ENCODE peak calls at places on chromosomes 6 and 20, in eight cellular contexts. I is lower lobe of right lung; A is HT-29; E is stimulated activated CD4-positive, alpha-beta T cell treated with anti-CD3 and anti-CD28 coated beads, Interleukin-1b, Interleukin-23, amount 100 ng/mL, for 1 hour; T is immature natural killer cell; G is Right ventricle myocardium superior; P is BJ; W is T1000. Q is an unnamed sample.

GRCh38 chr6:143037470-143037869 is 23.2 kb upstream of the AIG1 start:
- DNase-seq in T (no peak), E (no peak), I (no peak), P (no peak), W (no peak), G (no peak), A (no peak), Q (no peak)

GRCh38 chr6:11044712-11045167 is 635 bp upstream of the ELOVL2 start:
- DNase-seq in W (no peak), I (no peak), G (no peak), E (no peak), P (no peak), A (no peak), T (no peak), Q (no peak)

GRCh38 chr6:105649192-105649591 is 246.3 kb upstream of the PREP start:
- DNase-seq in A (no peak), G (no peak), P (no peak), T (no peak), W (no peak), I (no peak), E (no peak), Q (no peak)

GRCh38 chr20:44218441-44218840 is 7.9 kb upstream of the OSER1 start:
- DNase-seq in G (no peak), P (no peak), A (no peak), E (no peak), I (no peak), W (no peak), T (no peak), Q (no peak)

GRCh38 chr20:49579195-49579594 is 11.3 kb upstream of the PTGIS start:
- DNase-seq in A (no peak), W (no peak), T (no peak), I (no peak), P (no peak), G (no peak), E (no peak), Q (no peak)

GRCh38 chr20:8722277-8722928 is 346.5 kb upstream of the PLCB4 start:
- DNase-seq in W (peak; percentile 35), E (no peak), T (peak; percentile 41), P (no peak), G (no peak), I (no peak), A (peak; percentile 82), Q (peak; percentile 68)

GRCh38 chr6:82298012-82298411 is 50.5 kb upstream of the IBTK start:
- DNase-seq in W (peak; percentile 50), A (peak; percentile 51), T (no peak), P (no peak), E (no peak), G (no peak), I (no peak), Q (no peak)

GRCh38 chr20:47950103-47950502 is 164.8 kb upstream of the SULF2 start:
- DNase-seq in P (no peak), W (no peak), T (no peak), I (no peak), A (peak; percentile 86), E (no peak), G (no peak), Q (no peak)

GRCh38 chr6:95203153-95203754 is 374.1 kb upstream of the MANEA start:
- DNase-seq in G (no peak), I (no peak), P (no peak), T (no peak), W (peak; percentile 1), E (no peak), A (peak; percentile 66), Q (peak; percentile 33)

GRCh38 chr6:28585335-28585734 is 59.7 kb downstream of the GPX5 start:
- DNase-seq in E (no peak), W (no peak), A (no peak), G (no peak), P (no peak), I (no peak), T (no peak), Q (no peak)

GRCh38 chr6:108565091-108565766 is 4.5 kb downstream of the FOXO3 start:
- DNase-seq in P (no peak), G (no peak), A (no peak), I (no peak), W (no peak), T (peak; percentile 22), E (no peak), Q (no peak)

GRCh38 chr20:53876956-53877355 is 193.4 kb downstream of the BCAS1 start:
- DNase-seq in I (no peak), P (no peak), A (no peak), T (no peak), W (no peak), E (no peak), G (no peak), Q (no peak)

GRCh38 chr20:25496968-25497401 is 88.3 kb downstream of the NINL start:
- DNase-seq in P (no peak), G (no peak), T (no peak), E (no peak), W (peak; percentile 73), I (no peak), A (peak; percentile 28), Q (no peak)

GRCh38 chr20:53157443-53158408 is 185.6 kb downstream of the TSHZ2 start:
- DNase-seq in G (peak; percentile 46), W (no peak), P (no peak), T (peak; percentile 3), I (peak; percentile 54), A (peak; percentile 90), E (no peak), Q (peak; percentile 5)

GRCh38 chr6:124670801-124671200 is 291.4 kb upstream of the RNF217 start:
- DNase-seq in T (no peak), E (no peak), A (no peak), I (no peak), G (no peak), P (no peak), W (no peak), Q (no peak)

GRCh38 chr20:57483287-57484050 is 41.5 kb downstream of the CTCFL start:
- DNase-seq in P (no peak), E (no peak), G (no peak), A (no peak), I (no peak), T (peak; percentile 42), W (no peak), Q (no peak)

GRCh38 chr6:41974281-41974825 is 32.7 kb upstream of the CCND3 start:
- DNase-seq in I (no peak), E (no peak), A (no peak), P (no peak), W (no peak), T (no peak), G (no peak), Q (no peak)

GRCh38 chr6:170150590-170150945 is 140.3 kb downstream of the DLL1 start:
- DNase-seq in G (no peak), P (no peak), W (no peak), A (peak; percentile 24), I (no peak), T (no peak), E (no peak), Q (no peak)

GRCh38 chr6:151804585-151805285 is 2.7 kb upstream of the ESR1 start:
- DNase-seq in A (no peak), G (no peak), E (no peak), T (no peak), I (no peak), W (no peak), P (no peak), Q (no peak)

GRCh38 chr20:2385496-2385895 is 4.8 kb downstream of the TGM6 start:
- DNase-seq in A (no peak), W (no peak), P (no peak), G (no peak), E (no peak), T (no peak), I (no peak), Q (no peak)

GRCh38 chr6:23505021-23505420 is 621.0 kb upstream of the NRSN1 start:
- DNase-seq in I (no peak), A (no peak), G (no peak), P (no peak), E (no peak), W (no peak), T (no peak), Q (no peak)

GRCh38 chr20:1334761-1335160 is 5.8 kb upstream of the SDCBP2 start:
- DNase-seq in A (peak; percentile 36), P (no peak), W (no peak), I (no peak), E (no peak), T (no peak), G (no peak), Q (no peak)

GRCh38 chr6:145502417-145502816 is 232.9 kb downstream of the EPM2A start:
- DNase-seq in T (no peak), E (no peak), A (peak; percentile 23), G (no peak), W (no peak), P (no peak), I (no peak), Q (no peak)

GRCh38 chr6:20404641-20405032 is 3.0 kb downstream of the E2F3 start:
- DNase-seq in E (peak; percentile 36), A (peak; percentile 67), W (peak; percentile 28), P (no peak), I (no peak), G (no peak), T (peak; percentile 53), Q (peak; percentile 86)

GRCh38 chr20:52242237-52243230 is 51.0 kb upstream of the ZFP64 start:
- DNase-seq in W (no peak), I (no peak), G (no peak), P (no peak), E (no peak), A (peak; percentile 49), T (no peak), Q (no peak)

GRCh38 chr20:24730750-24731149 is 218.3 kb upstream of the CST7 start:
- DNase-seq in G (no peak), A (no peak), E (no peak), W (no peak), T (no peak), P (no peak), I (no peak), Q (no peak)

GRCh38 chr6:137264308-137265075 is 45.3 kb upstream of the IFNGR1 start:
- DNase-seq in E (no peak), I (no peak), G (peak; percentile 55), W (no peak), T (no peak), P (peak; percentile 26), A (no peak), Q (no peak)

GRCh38 chr6:56852611-56853010 is 102.3 kb upstream of the BEND6 start:
- DNase-seq in E (no peak), I (no peak), W (no peak), G (no peak), A (no peak), P (no peak), T (no peak), Q (no peak)

GRCh38 chr6:128323011-128323410 is 197.4 kb downstream of the PTPRK start:
- DNase-seq in P (no peak), I (no peak), G (no peak), W (no peak), A (no peak), E (no peak), T (no peak), Q (no peak)

GRCh38 chr6:97726378-97726777 is 443.4 kb upstream of the MMS22L start:
- DNase-seq in E (no peak), W (no peak), I (no peak), T (no peak), G (no peak), A (peak; percentile 4), P (no peak), Q (no peak)

GRCh38 chr6:113719545-113719944 is 137.6 kb upstream of the MARCKS start:
- DNase-seq in T (no peak), P (no peak), G (no peak), I (no peak), E (no peak), A (no peak), W (no peak), Q (no peak)

GRCh38 chr20:56710577-56711465 is 81.7 kb downstream of the TFAP2C start:
- DNase-seq in A (no peak), I (peak; percentile 54), W (peak; percentile 47), G (no peak), P (no peak), E (no peak), T (no peak), Q (no peak)

GRCh38 chr6:142275146-142276006 is 26.4 kb upstream of the ADGRG6 start:
- DNase-seq in W (no peak), T (no peak), E (no peak), A (peak; percentile 66), G (no peak), P (no peak), I (no peak), Q (no peak)

GRCh38 chr6:169591616-169592015 is 110.2 kb downstream of the WDR27 start:
- DNase-seq in G (no peak), T (no peak), A (no peak), W (no peak), P (no peak), I (no peak), E (no peak), Q (no peak)

Q was measured in SW 1271.